ENCODE peak calls at places on chromosome 1, in ten cellular contexts. U is GM23248, E is hepatocyte, K is uterus, O is left ventricle myocardium inferior, H is tibial artery, M is ovary, Q is OCI-LY7, N is SK-N-SH, F is Panc1. B is an unnamed sample. For H3K4me1 and H3K36me3, the result is how much of the 10 kb centered on the place peaks cover.

GRCh38 chr1:231272880-231273279 is 31.9 kb downstream of the GNPAT start:
- DNase-seq in M (no peak), O (no peak), U (peak), N (no peak), F (no peak), Q (no peak), H (no peak), E (peak), K (no peak), B (peak)

GRCh38 chr1:197137322-197137721 is 9.1 kb downstream of the ASPM start:
- DNase-seq in E (no peak), H (no peak), K (no peak), U (no peak), M (no peak), Q (no peak), N (no peak), O (no peak), F (no peak), B (no peak)

GRCh38 chr1:186325239-186325638 is 49.8 kb downstream of the TPR start:
- DNase-seq in N (no peak), H (no peak), E (no peak), O (no peak), K (no peak), Q (peak), U (peak), M (no peak), F (no peak), B (no peak)

GRCh38 chr1:167082511-167083027 is 7.6 kb downstream of the GPA33 start:
- DNase-seq in O (no peak), M (no peak), N (no peak), K (no peak), H (no peak), Q (no peak), U (no peak), F (no peak), E (peak), B (no peak)

GRCh38 chr1:232473319-232473718 is 156.6 kb downstream of the SIPA1L2 start:
- DNase-seq in F (no peak), K (peak), U (peak), M (peak), N (no peak), Q (no peak), H (peak), O (no peak), E (no peak), B (no peak)

GRCh38 chr1:154241703-154242352 is 21.1 kb downstream of the UBAP2L start:
- DNase-seq in K (no peak), Q (no peak), U (no peak), M (no peak), O (no peak), H (no peak), N (no peak), E (no peak), F (no peak), B (no peak)

GRCh38 chr1:110525250-110525597 is 6.2 kb upstream of the KCNA10 start:
- DNase-seq in N (no peak), O (no peak), Q (no peak), F (no peak), U (peak), K (no peak), H (no peak), M (no peak), E (no peak), B (no peak)

GRCh38 chr1:151311589-151312331 is 15.5 kb downstream of the PI4KB start:
- DNase-seq in N (peak), M (peak), U (peak), H (peak), F (peak), K (peak), Q (no peak), E (peak), O (peak), B (peak)

GRCh38 chr1:33004628-33005027 is 32.1 kb downstream of the AK2 start:
- DNase-seq in E (no peak), K (no peak), U (peak), F (no peak), N (no peak), Q (no peak), M (no peak), H (no peak), O (no peak), B (no peak)

GRCh38 chr1:218369688-218370511 is 24.8 kb downstream of the TGFB2 start:
- DNase-seq in N (no peak), M (no peak), Q (no peak), U (peak), K (no peak), E (no peak), H (no peak), F (no peak), O (no peak), B (no peak)

GRCh38 chr1:98205291-98206017 is 284.6 kb upstream of the DPYD start:
- DNase-seq in O (no peak), N (no peak), M (no peak), H (no peak), F (no peak), U (no peak), K (no peak), Q (no peak), E (no peak), B (no peak)

GRCh38 chr1:239363920-239364319 is 22.4 kb upstream of the CHRM3 start:
- DNase-seq in K (no peak), Q (no peak), O (no peak), F (no peak), E (no peak), N (no peak), H (no peak), U (no peak), M (no peak), B (no peak)

GRCh38 chr1:238370600-238370999 is 479.9 kb upstream of the ZP4 start:
- DNase-seq in F (no peak), M (no peak), K (no peak), E (peak), H (no peak), N (no peak), O (no peak), U (no peak), Q (no peak), B (no peak)

GRCh38 chr1:231841616-231842344 is 215.2 kb downstream of the DISC1 start:
- DNase-seq in Q (no peak), E (peak), N (no peak), K (no peak), F (no peak), M (no peak), H (no peak), U (peak), O (no peak), B (no peak)

GRCh38 chr1:10610901-10611600 is 136.3 kb downstream of the PEX14 start:
- DNase-seq in Q (no peak), U (peak), E (no peak), K (no peak), O (no peak), H (no peak), M (no peak), N (no peak), F (no peak), B (no peak)

GRCh38 chr1:223667484-223668182 is 2.1 kb upstream of the CAPN8 start:
- DNase-seq in M (no peak), N (no peak), H (no peak), U (peak), F (no peak), E (no peak), O (no peak), Q (no peak), K (no peak), B (no peak)

GRCh38 chr1:168319691-168320090 is 39.0 kb downstream of the TBX19 start:
- DNase-seq in Q (no peak), N (no peak), M (no peak), K (no peak), E (no peak), H (no peak), F (no peak), O (no peak), U (no peak), B (no peak)

GRCh38 chr1:218659911-218660677 is 315.0 kb downstream of the TGFB2 start:
- DNase-seq in N (no peak), K (no peak), H (no peak), O (no peak), F (no peak), M (no peak), Q (no peak), U (peak), E (no peak), B (no peak)

GRCh38 chr1:60850084-60850483 is 232.3 kb upstream of the NFIA start:
- DNase-seq in H (no peak), K (no peak), U (no peak), O (no peak), Q (no peak), M (no peak), F (no peak), N (no peak), E (no peak), B (no peak)

GRCh38 chr1:192474080-192474683 is 101.4 kb upstream of the RGS1 start:
- DNase-seq in O (no peak), K (no peak), F (no peak), H (no peak), Q (peak), M (no peak), U (peak), E (peak), N (peak), B (no peak)

GRCh38 chr1:154179951-154180687 is 11.8 kb downstream of the TPM3 start:
- DNase-seq in K (no peak), Q (peak), N (no peak), E (peak), H (peak), O (no peak), U (no peak), M (no peak), F (no peak), B (no peak)

GRCh38 chr1:219362702-219363101 is 189.0 kb downstream of the LYPLAL1 start:
- DNase-seq in H (no peak), K (no peak), F (no peak), M (no peak), E (no peak), O (no peak), U (no peak), N (no peak), Q (no peak), B (no peak)

GRCh38 chr1:175536369-175536768 is 207.0 kb downstream of the TNR start:
- DNase-seq in H (no peak), F (no peak), Q (no peak), M (no peak), E (peak), O (no peak), U (no peak), N (no peak), K (no peak), B (no peak)

GRCh38 chr1:201283836-201284553 is 689 bp downstream of the PKP1 start:
- DNase-seq in N (no peak), H (no peak), K (no peak), O (no peak), E (no peak), U (no peak), F (no peak), M (no peak), Q (no peak), B (peak)

GRCh38 chr1:9720785-9721605 is 69.5 kb downstream of the PIK3CD start:
- DNase-seq in K (no peak), E (no peak), N (no peak), H (no peak), Q (no peak), M (no peak), F (no peak), O (no peak), U (no peak), B (no peak)

GRCh38 chr1:19436716-19437476 is 48.4 kb downstream of the CAPZB start:
- DNase-seq in O (peak), F (no peak), Q (no peak), K (peak), E (peak), M (peak), U (peak), H (peak), N (no peak), B (no peak)

GRCh38 chr1:84300991-84301758 is at the start of gene SAMD13:
- DNase-seq in H (peak), F (peak), M (peak), K (peak), Q (peak), U (peak), N (peak), E (peak), O (peak), B (no peak)

GRCh38 chr1:20834192-20834591 is 47.1 kb upstream of the HP1BP3 start:
- DNase-seq in Q (no peak), K (no peak), F (no peak), O (no peak), E (no peak), M (no peak), H (no peak), N (no peak), U (no peak), B (no peak)

GRCh38 chr1:112242470-112242869 is 153.5 kb upstream of the CTTNBP2NL start:
- DNase-seq in N (no peak), H (no peak), E (no peak), Q (no peak), U (no peak), K (no peak), M (no peak), O (no peak), F (no peak), B (no peak)

GRCh38 chr1:207031016-207031415 is 1.5 kb downstream of the C1orf116 start:
- DNase-seq in K (no peak), O (no peak), U (no peak), F (no peak), Q (no peak), N (no peak), M (no peak), H (no peak), E (no peak), B (no peak)

GRCh38 chr1:1013105-1013921 is at the start of gene ISG15:
- DNase-seq in K (peak), Q (peak), O (peak), H (peak), U (peak), E (peak), F (peak), N (no peak), M (peak), B (peak)

GRCh38 chr1:7722670-7723012 is 48.5 kb upstream of the VAMP3 start:
- DNase-seq in F (no peak), M (no peak), E (no peak), O (no peak), Q (no peak), U (no peak), N (no peak), H (no peak), K (no peak), B (no peak)

GRCh38 chr1:28718601-28719331 is 18.0 kb upstream of the YTHDF2 start:
- DNase-seq in M (no peak), N (no peak), Q (no peak), K (no peak), H (no peak), U (peak), E (peak), O (no peak), F (no peak), B (no peak)

GRCh38 chr1:66930823-66931174 is 6.0 kb downstream of the MIER1 start:
- DNase-seq in O (no peak), E (no peak), Q (no peak), N (no peak), H (no peak), K (no peak), F (no peak), M (no peak), U (no peak), B (no peak)

GRCh38 chr1:244835276-244836134 is at the start of gene COX20:
- DNase-seq in F (peak), M (peak), E (peak), N (peak), O (peak), U (peak), K (peak), H (peak), Q (peak), B (peak)

GRCh38 chr1:228460830-228461229 is 26.4 kb upstream of the RNF187 start:
- DNase-seq in F (no peak), H (no peak), M (no peak), N (no peak), E (no peak), U (no peak), K (no peak), O (no peak), Q (no peak), B (no peak)
- H3K4me1 ChIP-seq in F (under half), H (under half), M (under half), N (under half), E (under half), U (under half), K (under half), O (half or more), Q (under half), B (under half)

DNA sequence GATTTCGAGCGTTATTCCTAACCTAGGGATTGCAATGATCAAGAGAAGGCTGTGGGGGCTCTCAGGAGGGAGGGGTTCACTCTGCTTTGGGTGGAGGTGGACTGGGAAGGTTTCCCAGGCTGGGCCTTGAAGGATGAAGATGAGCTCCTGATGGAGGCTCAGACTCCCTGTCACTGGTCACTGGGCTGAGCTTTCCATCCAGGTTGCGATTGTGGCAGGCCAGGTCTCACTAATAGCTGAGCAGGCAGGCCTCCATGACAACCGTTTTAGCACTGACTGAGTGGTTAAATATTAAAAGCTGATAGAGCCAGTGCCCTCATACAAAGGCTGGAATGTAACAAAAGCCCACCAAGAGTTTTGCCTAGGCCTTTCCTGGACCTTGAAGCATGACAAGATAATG is 36.2 kb upstream of the EFCAB14 start:
- DNase-seq in M (no peak), F (no peak), O (no peak), Q (no peak), E (peak), U (no peak), H (no peak), K (no peak), N (no peak), B (no peak)
- H3K27ac ChIP-seq in M (no peak), F (no peak), O (no peak), Q (no peak), E (peak), U (no peak), H (no peak), K (no peak), N (no peak), B (no peak)

GRCh38 chr1:26459148-26459547 is 13.1 kb upstream of the HMGN2 start:
- DNase-seq in E (no peak), K (no peak), N (no peak), F (no peak), Q (no peak), O (no peak), M (no peak), U (no peak), H (no peak), B (no peak)

GRCh38 chr1:26459573-26460031 is 12.6 kb upstream of the HMGN2 start:
- DNase-seq in Q (no peak), K (no peak), M (no peak), O (no peak), F (no peak), N (peak), E (no peak), U (no peak), H (no peak), B (no peak)
- H3K36me3 ChIP-seq in Q (half or more), K (under half), M (under half), O (half or more), F (under half), N (under half), E (under half), U (half or more), H (under half), B (under half)

GRCh38 chr1:15408890-15409399 is 743 bp upstream of the EFHD2 start:
- DNase-seq in N (no peak), M (no peak), K (no peak), E (no peak), H (no peak), U (no peak), O (no peak), Q (no peak), F (no peak), B (no peak)
- H3K4me1 ChIP-seq in N (under half), M (under half), K (under half), E (under half), H (under half), U (under half), O (half or more), Q (under half), F (under half), B (under half)

GRCh38 chr1:4396571-4396970 is 257.8 kb upstream of the AJAP1 start:
- DNase-seq in E (no peak), F (no peak), M (no peak), U (no peak), H (no peak), O (no peak), Q (no peak), N (no peak), K (no peak), B (no peak)

GRCh38 chr1:4395158-4395557 is 259.3 kb upstream of the AJAP1 start:
- DNase-seq in O (no peak), K (no peak), M (no peak), Q (no peak), E (no peak), F (no peak), U (no peak), H (no peak), N (no peak), B (no peak)

GRCh38 chr1:4395676-4396075 is 258.7 kb upstream of the AJAP1 start:
- DNase-seq in M (no peak), E (no peak), H (no peak), O (no peak), F (no peak), Q (no peak), U (no peak), N (no peak), K (no peak), B (no peak)

GRCh38 chr1:4394366-4394765 is 260.0 kb upstream of the AJAP1 start:
- DNase-seq in N (no peak), M (no peak), U (no peak), K (no peak), E (no peak), Q (no peak), F (no peak), H (no peak), O (no peak), B (no peak)

DNA sequence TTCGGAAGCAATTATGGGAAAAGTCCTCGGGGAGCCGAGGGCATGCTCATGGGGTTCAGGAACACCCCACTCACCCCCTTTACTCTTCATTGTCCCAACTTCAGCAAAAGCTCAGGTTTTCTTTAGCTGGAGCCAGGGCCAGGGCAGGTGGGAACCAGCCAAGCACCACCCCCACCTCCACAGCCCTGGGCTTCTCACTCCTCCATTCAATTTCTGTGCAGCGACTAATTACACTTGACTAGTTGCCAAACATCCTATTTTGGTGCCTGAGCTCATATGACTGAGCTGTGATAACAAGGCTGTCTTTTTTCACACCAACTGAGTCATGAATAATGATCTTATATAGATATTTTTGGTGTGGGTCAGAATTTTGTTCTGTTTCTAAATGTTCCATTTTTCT is 257.2 kb upstream of the AJAP1 start:
- DNase-seq in K (no peak), O (no peak), F (no peak), E (no peak), Q (no peak), U (no peak), N (no peak), H (no peak), M (no peak), B (no peak)
- H3K27ac ChIP-seq in K (no peak), O (no peak), F (no peak), E (no peak), Q (no peak), U (no peak), N (no peak), H (no peak), M (no peak), B (no peak)

GRCh38 chr1:156064615-156065014 is 3.7 kb downstream of the RAB25 start:
- DNase-seq in H (no peak), Q (no peak), E (no peak), U (peak), M (no peak), K (no peak), N (no peak), O (no peak), F (no peak), B (no peak)

GRCh38 chr1:156062189-156062588 is 1.2 kb downstream of the RAB25 start:
- DNase-seq in F (no peak), Q (no peak), H (no peak), M (no peak), O (no peak), U (peak), E (peak), N (no peak), K (no peak), B (no peak)

GRCh38 chr1:156063997-156064285 is 3.0 kb downstream of the RAB25 start:
- DNase-seq in N (no peak), K (no peak), H (no peak), F (no peak), E (peak), Q (no peak), U (no peak), O (no peak), M (no peak), B (no peak)

GRCh38 chr1:156065212-156065611 is 4.3 kb downstream of the RAB25 start:
- DNase-seq in O (no peak), M (no peak), Q (no peak), F (no peak), U (no peak), H (no peak), N (no peak), K (no peak), E (no peak), B (no peak)

DNA sequence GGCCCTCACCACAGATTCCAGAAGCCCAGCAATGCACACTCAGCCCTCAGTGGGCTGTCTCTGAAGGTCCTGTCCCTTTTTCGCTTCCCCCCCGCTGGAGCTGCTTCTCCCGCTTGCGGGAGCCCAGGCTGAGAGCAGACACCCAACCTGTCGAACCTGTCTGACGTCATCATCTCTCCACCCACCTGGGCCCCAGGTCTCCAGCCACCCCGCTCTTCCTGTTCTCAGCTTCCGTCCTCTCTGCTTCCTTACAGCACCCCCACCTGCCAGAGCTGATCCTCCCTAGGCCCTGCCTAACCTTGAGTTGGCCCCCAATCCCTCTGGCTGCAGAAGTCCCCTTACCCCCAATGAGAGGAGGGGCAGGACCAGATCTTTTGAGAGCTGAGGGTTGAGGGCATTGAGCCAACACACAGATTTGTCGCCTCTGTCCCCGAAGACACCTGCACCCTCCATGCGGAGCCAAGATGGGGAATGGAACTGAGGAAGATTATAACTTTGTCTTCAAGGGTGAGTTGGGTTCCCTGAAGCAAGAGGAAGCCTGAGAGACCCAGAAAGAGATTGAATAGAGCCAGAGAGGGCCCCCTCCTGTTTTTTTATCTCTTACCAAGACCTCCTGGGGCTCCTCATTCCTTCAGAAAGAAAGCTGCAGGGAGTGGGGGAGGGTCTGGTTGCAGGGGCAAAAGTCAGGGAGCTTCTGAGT is at the start of gene RAB25:
- DNase-seq in E (peak), H (no peak), Q (no peak), F (no peak), N (no peak), O (no peak), M (no peak), U (no peak), K (no peak), B (no peak)
- H3K36me3 ChIP-seq in E (under half), H (under half), Q (under half), F (under half), N (under half), O (under half), M (under half), U (under half), K (under half), B (under half)

B was measured in left lung.